ENCODE peak calls at places on chromosome 9, in seven cellular contexts. One of them, this sample, is unnamed.

GRCh38 chr9:115604831-115605483 is 487.0 kb upstream of the TNC start:
- DNase-seq in stomach: no peak
- DNase-seq in cardiac fibroblast: peak; percentile 97
- DNase-seq in astrocyte: peak; percentile 96
- DNase-seq in activated CD8-positive, alpha-beta T cell treated with anti-CD3 and anti-CD28 coated beads for 36 hours: no peak
- DNase-seq in fibroblast of mammary gland: peak; percentile 99
- DNase-seq in coronary artery: no peak
- DNase-seq in this sample: peak; percentile 88

GRCh38 chr9:130451509-130452388 is 7.0 kb downstream of the ASS1 start:
- DNase-seq in stomach: peak; percentile 89
- DNase-seq in cardiac fibroblast: peak; percentile 95
- DNase-seq in astrocyte: peak; percentile 89
- DNase-seq in activated CD8-positive, alpha-beta T cell treated with anti-CD3 and anti-CD28 coated beads for 36 hours: peak; percentile 51
- DNase-seq in fibroblast of mammary gland: peak; percentile 96
- DNase-seq in coronary artery: peak; percentile 90
- DNase-seq in this sample: peak; percentile 89

GRCh38 chr9:75134495-75134894 is 46.2 kb downstream of the OSTF1 start:
- DNase-seq in stomach: no peak
- DNase-seq in cardiac fibroblast: no peak
- DNase-seq in astrocyte: no peak
- DNase-seq in activated CD8-positive, alpha-beta T cell treated with anti-CD3 and anti-CD28 coated beads for 36 hours: no peak
- DNase-seq in fibroblast of mammary gland: no peak
- DNase-seq in coronary artery: no peak
- DNase-seq in this sample: no peak

GRCh38 chr9:16442622-16443021 is 427.8 kb downstream of the BNC2 start:
- DNase-seq in stomach: no peak
- DNase-seq in cardiac fibroblast: peak; percentile 79
- DNase-seq in astrocyte: peak; percentile 71
- DNase-seq in activated CD8-positive, alpha-beta T cell treated with anti-CD3 and anti-CD28 coated beads for 36 hours: no peak
- DNase-seq in fibroblast of mammary gland: peak; percentile 72
- DNase-seq in coronary artery: no peak
- DNase-seq in this sample: peak; percentile 14

GRCh38 chr9:4686112-4686511 is 6.7 kb downstream of the CDC37L1 start:
- DNase-seq in stomach: no peak
- DNase-seq in cardiac fibroblast: peak; percentile 24
- DNase-seq in astrocyte: peak; percentile 42
- DNase-seq in activated CD8-positive, alpha-beta T cell treated with anti-CD3 and anti-CD28 coated beads for 36 hours: no peak
- DNase-seq in fibroblast of mammary gland: no peak
- DNase-seq in coronary artery: no peak
- DNase-seq in this sample: no peak

GRCh38 chr9:16267336-16268036 is 603.0 kb downstream of the BNC2 start:
- DNase-seq in stomach: peak; percentile 51
- DNase-seq in cardiac fibroblast: peak; percentile 61
- DNase-seq in astrocyte: peak; percentile 42
- DNase-seq in activated CD8-positive, alpha-beta T cell treated with anti-CD3 and anti-CD28 coated beads for 36 hours: peak; percentile 14
- DNase-seq in fibroblast of mammary gland: peak; percentile 83
- DNase-seq in coronary artery: no peak
- DNase-seq in this sample: peak; percentile 25

GRCh38 chr9:134158753-134159392 is 5.5 kb downstream of the RNU6ATAC start:
- DNase-seq in stomach: no peak
- DNase-seq in cardiac fibroblast: no peak
- DNase-seq in astrocyte: no peak
- DNase-seq in activated CD8-positive, alpha-beta T cell treated with anti-CD3 and anti-CD28 coated beads for 36 hours: no peak
- DNase-seq in fibroblast of mammary gland: no peak
- DNase-seq in coronary artery: no peak
- DNase-seq in this sample: no peak

GRCh38 chr9:36400332-36401178 is 486 bp upstream of the RNF38 start:
- DNase-seq in stomach: peak; percentile 92
- DNase-seq in cardiac fibroblast: peak; percentile 83
- DNase-seq in astrocyte: peak; percentile 59
- DNase-seq in activated CD8-positive, alpha-beta T cell treated with anti-CD3 and anti-CD28 coated beads for 36 hours: peak; percentile 89
- DNase-seq in fibroblast of mammary gland: peak; percentile 76
- DNase-seq in coronary artery: peak; percentile 93
- DNase-seq in this sample: peak; percentile 73

GRCh38 chr9:81289622-81290021 is 399.7 kb downstream of the TLE1 start:
- DNase-seq in stomach: no peak
- DNase-seq in cardiac fibroblast: no peak
- DNase-seq in astrocyte: no peak
- DNase-seq in activated CD8-positive, alpha-beta T cell treated with anti-CD3 and anti-CD28 coated beads for 36 hours: no peak
- DNase-seq in fibroblast of mammary gland: no peak
- DNase-seq in coronary artery: no peak
- DNase-seq in this sample: no peak

GRCh38 chr9:14677396-14677795 is 15.8 kb downstream of the ZDHHC21 start:
- DNase-seq in stomach: no peak
- DNase-seq in cardiac fibroblast: no peak
- DNase-seq in astrocyte: no peak
- DNase-seq in activated CD8-positive, alpha-beta T cell treated with anti-CD3 and anti-CD28 coated beads for 36 hours: no peak
- DNase-seq in fibroblast of mammary gland: no peak
- DNase-seq in coronary artery: no peak
- DNase-seq in this sample: no peak

GRCh38 chr9:130240410-130241197 is 25.0 kb upstream of the HMCN2 start:
- DNase-seq in stomach: peak; percentile 59
- DNase-seq in cardiac fibroblast: peak; percentile 76
- DNase-seq in astrocyte: peak; percentile 60
- DNase-seq in activated CD8-positive, alpha-beta T cell treated with anti-CD3 and anti-CD28 coated beads for 36 hours: peak; percentile 61
- DNase-seq in fibroblast of mammary gland: peak; percentile 69
- DNase-seq in coronary artery: no peak
- DNase-seq in this sample: peak; percentile 59

GRCh38 chr9:5718296-5719032 is 89.6 kb downstream of the RIC1 start:
- DNase-seq in stomach: no peak
- DNase-seq in cardiac fibroblast: no peak
- DNase-seq in astrocyte: peak; percentile 32
- DNase-seq in activated CD8-positive, alpha-beta T cell treated with anti-CD3 and anti-CD28 coated beads for 36 hours: no peak
- DNase-seq in fibroblast of mammary gland: peak; percentile 43
- DNase-seq in coronary artery: no peak
- DNase-seq in this sample: peak; percentile 35

GRCh38 chr9:31542384-31543055 is 841.9 kb upstream of the ACO1 start:
- DNase-seq in stomach: no peak
- DNase-seq in cardiac fibroblast: peak; percentile 84
- DNase-seq in astrocyte: peak; percentile 29
- DNase-seq in activated CD8-positive, alpha-beta T cell treated with anti-CD3 and anti-CD28 coated beads for 36 hours: peak; percentile 42
- DNase-seq in fibroblast of mammary gland: peak; percentile 45
- DNase-seq in coronary artery: no peak
- DNase-seq in this sample: no peak

GRCh38 chr9:75454891-75455290 is 366.6 kb downstream of the OSTF1 start:
- DNase-seq in stomach: no peak
- DNase-seq in cardiac fibroblast: no peak
- DNase-seq in astrocyte: no peak
- DNase-seq in activated CD8-positive, alpha-beta T cell treated with anti-CD3 and anti-CD28 coated beads for 36 hours: no peak
- DNase-seq in fibroblast of mammary gland: no peak
- DNase-seq in coronary artery: no peak
- DNase-seq in this sample: no peak

GRCh38 chr9:91902465-91903125 is 47.4 kb downstream of the ROR2 start:
- DNase-seq in stomach: no peak
- DNase-seq in cardiac fibroblast: no peak
- DNase-seq in astrocyte: no peak
- DNase-seq in activated CD8-positive, alpha-beta T cell treated with anti-CD3 and anti-CD28 coated beads for 36 hours: no peak
- DNase-seq in fibroblast of mammary gland: no peak
- DNase-seq in coronary artery: no peak
- DNase-seq in this sample: no peak

GRCh38 chr9:137251194-137251461 is at the start of gene STPG3:
- DNase-seq in stomach: no peak
- DNase-seq in cardiac fibroblast: no peak
- DNase-seq in astrocyte: no peak
- DNase-seq in activated CD8-positive, alpha-beta T cell treated with anti-CD3 and anti-CD28 coated beads for 36 hours: no peak
- DNase-seq in fibroblast of mammary gland: no peak
- DNase-seq in coronary artery: no peak
- DNase-seq in this sample: no peak

DNA sequence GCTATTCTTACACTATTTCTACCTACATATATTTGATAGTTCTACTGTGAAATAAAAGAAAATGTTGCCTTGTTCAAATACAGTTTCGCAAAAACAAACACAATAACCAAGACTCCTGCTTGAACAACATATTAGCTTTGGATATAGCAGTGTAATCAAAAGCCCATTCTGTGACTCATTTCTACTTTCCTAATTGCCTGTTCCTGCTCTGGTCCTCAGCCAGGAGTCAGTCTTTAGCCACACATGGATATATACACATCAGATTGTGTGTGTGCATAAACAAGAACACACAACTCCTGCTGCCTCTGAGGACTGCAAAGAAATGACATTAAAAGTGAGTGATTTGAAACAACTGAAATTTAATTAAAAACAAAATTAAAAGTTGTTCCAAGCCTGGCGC is 334.8 kb downstream of the TRIM32 start:
- DNase-seq in stomach: no peak
- DNase-seq in cardiac fibroblast: no peak
- DNase-seq in astrocyte: no peak
- DNase-seq in activated CD8-positive, alpha-beta T cell treated with anti-CD3 and anti-CD28 coated beads for 36 hours: no peak
- DNase-seq in fibroblast of mammary gland: no peak
- DNase-seq in coronary artery: no peak
- DNase-seq in this sample: no peak
- TF ChIP-seq CTCF in stomach: no peak
- TF ChIP-seq CTCF in cardiac fibroblast: no peak
- TF ChIP-seq CTCF in astrocyte: no peak
- TF ChIP-seq CTCF in activated CD8-positive, alpha-beta T cell treated with anti-CD3 and anti-CD28 coated beads for 36 hours: no peak
- TF ChIP-seq CTCF in fibroblast of mammary gland: no peak
- TF ChIP-seq CTCF in coronary artery: no peak
- TF ChIP-seq CTCF in this sample: no peak

GRCh38 chr9:135480942-135481315 is 1.3 kb downstream of the PPP1R26 start:
- DNase-seq in stomach: no peak
- DNase-seq in cardiac fibroblast: no peak
- DNase-seq in astrocyte: no peak
- DNase-seq in activated CD8-positive, alpha-beta T cell treated with anti-CD3 and anti-CD28 coated beads for 36 hours: no peak
- DNase-seq in fibroblast of mammary gland: no peak
- DNase-seq in coronary artery: no peak
- DNase-seq in this sample: no peak

GRCh38 chr9:135479469-135480052 is at the start of gene PPP1R26:
- DNase-seq in stomach: peak; percentile 48
- DNase-seq in cardiac fibroblast: no peak
- DNase-seq in astrocyte: no peak
- DNase-seq in activated CD8-positive, alpha-beta T cell treated with anti-CD3 and anti-CD28 coated beads for 36 hours: no peak
- DNase-seq in fibroblast of mammary gland: no peak
- DNase-seq in coronary artery: no peak
- DNase-seq in this sample: no peak

GRCh38 chr9:135482015-135482754 is 2.6 kb downstream of the PPP1R26 start:
- DNase-seq in stomach: no peak
- DNase-seq in cardiac fibroblast: no peak
- DNase-seq in astrocyte: no peak
- DNase-seq in activated CD8-positive, alpha-beta T cell treated with anti-CD3 and anti-CD28 coated beads for 36 hours: no peak
- DNase-seq in fibroblast of mammary gland: no peak
- DNase-seq in coronary artery: no peak
- DNase-seq in this sample: no peak

GRCh38 chr9:135478858-135479468 is 619 bp upstream of the PPP1R26 start:
- DNase-seq in stomach: peak; percentile 72
- DNase-seq in cardiac fibroblast: peak; percentile 16
- DNase-seq in astrocyte: no peak
- DNase-seq in activated CD8-positive, alpha-beta T cell treated with anti-CD3 and anti-CD28 coated beads for 36 hours: no peak
- DNase-seq in fibroblast of mammary gland: peak; percentile 11
- DNase-seq in coronary artery: no peak
- DNase-seq in this sample: no peak

DNA sequence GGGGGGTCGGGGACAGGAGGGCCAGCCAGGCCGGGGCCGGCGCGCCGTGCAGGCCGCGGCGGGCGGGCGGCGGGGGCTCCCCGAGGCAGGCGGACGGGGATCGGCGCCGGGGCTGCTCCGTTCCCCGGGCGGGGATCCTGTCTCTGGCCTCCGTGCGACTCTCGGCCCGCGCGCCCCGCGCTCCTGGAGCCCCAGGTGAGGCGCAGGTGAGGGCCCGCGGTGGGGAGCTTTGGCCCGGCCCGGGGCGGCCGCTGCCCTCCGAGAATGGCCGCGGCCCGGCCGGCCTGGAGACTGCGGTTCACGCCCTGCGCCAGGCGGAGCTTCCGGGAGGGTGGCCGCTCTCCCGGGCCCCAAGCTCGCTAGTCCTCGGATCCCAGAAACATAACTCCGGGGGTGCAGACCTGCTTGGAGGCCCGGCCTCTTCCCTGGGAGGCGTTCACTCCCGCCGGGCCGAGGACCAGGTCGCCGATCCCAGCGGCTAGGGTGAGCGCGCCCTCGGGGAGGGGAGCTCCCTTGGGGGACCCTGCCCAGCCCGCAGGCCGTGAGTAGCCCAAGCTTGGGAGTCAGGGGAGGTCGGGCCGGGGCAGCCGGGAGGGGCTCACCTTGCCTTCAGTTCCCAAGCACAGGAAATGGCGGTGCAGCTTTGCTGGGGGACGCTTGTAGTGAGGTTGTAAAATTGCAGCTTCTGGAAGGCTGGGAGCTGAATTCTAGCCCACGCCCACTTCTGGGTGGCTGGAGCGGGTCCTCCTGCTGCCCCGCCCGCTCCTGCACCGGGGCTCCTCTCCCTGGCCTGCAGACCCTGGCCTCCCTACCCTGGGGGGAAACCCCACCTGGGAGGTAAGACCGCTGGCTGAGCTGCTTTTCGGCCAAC is 724 bp downstream of the PPP1R26 start:
- DNase-seq in stomach: peak; percentile 43
- DNase-seq in cardiac fibroblast: peak; percentile 37
- DNase-seq in astrocyte: no peak
- DNase-seq in activated CD8-positive, alpha-beta T cell treated with anti-CD3 and anti-CD28 coated beads for 36 hours: no peak
- DNase-seq in fibroblast of mammary gland: peak; percentile 20
- DNase-seq in coronary artery: no peak
- DNase-seq in this sample: no peak
- TF ChIP-seq CTCF in stomach: no peak
- TF ChIP-seq CTCF in cardiac fibroblast: no peak
- TF ChIP-seq CTCF in astrocyte: no peak
- TF ChIP-seq CTCF in activated CD8-positive, alpha-beta T cell treated with anti-CD3 and anti-CD28 coated beads for 36 hours: no peak
- TF ChIP-seq CTCF in fibroblast of mammary gland: no peak
- TF ChIP-seq CTCF in coronary artery: no peak
- TF ChIP-seq CTCF in this sample: no peak

DNA sequence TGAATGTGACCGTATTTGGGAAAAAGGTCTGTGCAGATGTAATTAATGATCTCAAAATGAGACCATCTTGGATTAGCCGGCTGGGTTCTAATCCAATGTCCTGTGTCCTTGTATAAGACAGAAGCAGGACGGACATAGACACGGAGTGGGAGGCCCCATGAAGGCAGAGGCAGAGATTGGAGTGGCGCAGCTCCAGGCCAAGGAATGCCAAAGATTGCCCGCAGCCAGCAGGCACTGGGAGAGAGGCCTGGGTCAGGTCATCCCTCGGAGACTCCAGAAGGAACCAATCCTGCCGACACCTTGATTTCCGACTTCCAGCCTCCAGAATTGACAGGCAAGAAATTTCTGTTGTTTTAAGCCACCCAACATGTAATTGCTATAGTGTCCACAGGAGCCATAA is 13.0 kb upstream of the GFI1B start:
- DNase-seq in stomach: no peak
- DNase-seq in cardiac fibroblast: no peak
- DNase-seq in astrocyte: no peak
- DNase-seq in activated CD8-positive, alpha-beta T cell treated with anti-CD3 and anti-CD28 coated beads for 36 hours: no peak
- DNase-seq in fibroblast of mammary gland: no peak
- DNase-seq in coronary artery: no peak
- DNase-seq in this sample: no peak
- TF ChIP-seq CTCF in stomach: no peak
- TF ChIP-seq CTCF in cardiac fibroblast: no peak
- TF ChIP-seq CTCF in astrocyte: no peak
- TF ChIP-seq CTCF in activated CD8-positive, alpha-beta T cell treated with anti-CD3 and anti-CD28 coated beads for 36 hours: no peak
- TF ChIP-seq CTCF in fibroblast of mammary gland: no peak
- TF ChIP-seq CTCF in coronary artery: no peak
- TF ChIP-seq CTCF in this sample: no peak

DNA sequence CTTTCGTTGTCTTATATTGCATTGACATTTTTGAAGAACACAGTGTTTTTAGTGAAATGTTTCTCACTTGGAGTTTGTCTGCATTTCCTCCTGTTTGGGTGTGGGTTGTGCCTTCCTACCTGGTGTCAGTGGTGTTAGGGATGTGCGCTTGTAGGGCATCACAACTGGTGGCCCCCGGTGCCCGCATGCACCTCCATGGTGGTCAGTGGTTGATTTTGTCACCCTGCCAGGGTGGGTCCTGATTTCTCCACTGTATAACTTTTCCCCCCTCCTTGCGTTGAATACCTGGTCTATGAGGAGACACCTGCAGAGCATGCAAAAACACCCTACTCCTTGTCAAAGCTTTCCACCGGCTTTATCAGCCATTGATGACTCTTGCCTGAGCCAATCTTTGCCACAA is 132.9 kb downstream of the BARX1 start:
- DNase-seq in stomach: no peak
- DNase-seq in cardiac fibroblast: no peak
- DNase-seq in astrocyte: no peak
- DNase-seq in activated CD8-positive, alpha-beta T cell treated with anti-CD3 and anti-CD28 coated beads for 36 hours: no peak
- DNase-seq in fibroblast of mammary gland: no peak
- DNase-seq in coronary artery: no peak
- DNase-seq in this sample: no peak
- TF ChIP-seq CTCF in stomach: no peak
- TF ChIP-seq CTCF in cardiac fibroblast: no peak
- TF ChIP-seq CTCF in astrocyte: no peak
- TF ChIP-seq CTCF in activated CD8-positive, alpha-beta T cell treated with anti-CD3 and anti-CD28 coated beads for 36 hours: no peak
- TF ChIP-seq CTCF in fibroblast of mammary gland: no peak
- TF ChIP-seq CTCF in coronary artery: no peak
- TF ChIP-seq CTCF in this sample: no peak